ENCODE peak calls at places on chromosomes 16 and 17, in five cellular contexts. One of them, this sample, is unnamed.
A peak's percentile ranks its signal among the peaks of the same experiment; 100 is the strongest.

GRCh38 chr16:21274172-21274726 is 3.8 kb downstream of the CRYM start:
- DNase-seq in CD4-positive, alpha-beta memory T cell: no peak
- DNase-seq in T-cell: no peak
- DNase-seq in stomach: no peak
- DNase-seq in HT1080: no peak
- DNase-seq in this sample: no peak

GRCh38 chr16:66359811-66360608 is 6.5 kb upstream of the CDH5 start:
- DNase-seq in CD4-positive, alpha-beta memory T cell: no peak
- DNase-seq in T-cell: no peak
- DNase-seq in stomach: no peak
- DNase-seq in HT1080: no peak
- DNase-seq in this sample: no peak

GRCh38 chr17:48603959-48604769 is 622 bp downstream of the HOXB6 start:
- DNase-seq in CD4-positive, alpha-beta memory T cell: no peak
- DNase-seq in T-cell: no peak
- DNase-seq in stomach: no peak
- DNase-seq in HT1080: peak; percentile 84
- DNase-seq in this sample: no peak

GRCh38 chr16:57471852-57472664 is 9.6 kb downstream of the POLR2C start:
- DNase-seq in CD4-positive, alpha-beta memory T cell: no peak
- DNase-seq in T-cell: no peak
- DNase-seq in stomach: no peak
- DNase-seq in HT1080: no peak
- DNase-seq in this sample: no peak

GRCh38 chr16:67150058-67150832 is 553 bp downstream of the B3GNT9 start:
- DNase-seq in CD4-positive, alpha-beta memory T cell: peak; percentile 54
- DNase-seq in T-cell: no peak
- DNase-seq in stomach: no peak
- DNase-seq in HT1080: no peak
- DNase-seq in this sample: no peak

GRCh38 chr16:67873435-67874146 is 739 bp downstream of the EDC4 start:
- DNase-seq in CD4-positive, alpha-beta memory T cell: no peak
- DNase-seq in T-cell: no peak
- DNase-seq in stomach: no peak
- DNase-seq in HT1080: no peak
- DNase-seq in this sample: no peak

GRCh38 chr17:42667088-42667951 is 8.2 kb downstream of the TUBG2 start:
- DNase-seq in CD4-positive, alpha-beta memory T cell: no peak
- DNase-seq in T-cell: no peak
- DNase-seq in stomach: peak; percentile 60
- DNase-seq in HT1080: peak; percentile 93
- DNase-seq in this sample: no peak

GRCh38 chr16:8851761-8852403 is 16.9 kb downstream of the CARHSP1 start:
- DNase-seq in CD4-positive, alpha-beta memory T cell: no peak
- DNase-seq in T-cell: no peak
- DNase-seq in stomach: no peak
- DNase-seq in HT1080: no peak
- DNase-seq in this sample: no peak

This sample was measured in HEK293T.